ENCODE peak calls at places on chromosomes 5 and 9, in nine cellular contexts. U, K, R, O, T, S, C, Q and Z are unnamed samples.

GRCh38 chr5:158513490-158514301 is 586.0 kb downstream of the EBF1 start:
- DNase-seq in U (peak; percentile 87), K (no peak), R (no peak), O (no peak), T (no peak), S (no peak), C (no peak), Q (no peak), Z (no peak)

GRCh38 chr9:20987521-20987920 is 43.9 kb downstream of the HACD4 start:
- DNase-seq in U (no peak), K (no peak), R (no peak), O (no peak), T (no peak), S (no peak), C (no peak), Q (no peak), Z (no peak)

GRCh38 chr9:38682713-38683112 is 37.2 kb downstream of the FAM240B start:
- DNase-seq in U (peak; percentile 95), K (peak; percentile 76), R (no peak), O (no peak), T (no peak), S (peak; percentile 84), C (no peak), Q (no peak), Z (peak; percentile 1)

GRCh38 chr5:143023447-143024096 is 253.4 kb downstream of the ARHGAP26 start:
- DNase-seq in U (no peak), K (peak; percentile 50), R (peak; percentile 81), O (peak; percentile 24), T (no peak), S (peak; percentile 68), C (peak; percentile 18), Q (no peak), Z (no peak)

GRCh38 chr5:173833200-173833599 is 54.9 kb upstream of the CPEB4 start:
- DNase-seq in U (peak; percentile 72), K (no peak), R (no peak), O (no peak), T (no peak), S (no peak), C (no peak), Q (no peak), Z (no peak)

GRCh38 chr9:136791466-136792276 is 527 bp downstream of the TMEM141 start:
- DNase-seq in U (no peak), K (no peak), R (peak; percentile 77), O (peak; percentile 40), T (peak; percentile 93), S (no peak), C (peak; percentile 87), Q (peak; percentile 71), Z (peak; percentile 64)

GRCh38 chr5:52811067-52811749 is 23.5 kb downstream of the ITGA1 start:
- DNase-seq in U (peak; percentile 45), K (peak; percentile 74), R (peak; percentile 27), O (peak; percentile 58), T (no peak), S (peak; percentile 77), C (no peak), Q (no peak), Z (peak; percentile 45)

GRCh38 chr5:167057665-167058064 is 1233.8 kb upstream of the WWC1 start:
- DNase-seq in U (peak; percentile 55), K (no peak), R (no peak), O (no peak), T (no peak), S (no peak), C (no peak), Q (no peak), Z (no peak)

GRCh38 chr5:150853560-150853959 is 7.2 kb downstream of the IRGM start:
- DNase-seq in U (no peak), K (no peak), R (no peak), O (no peak), T (no peak), S (no peak), C (no peak), Q (no peak), Z (no peak)

GRCh38 chr9:24479266-24479665 is 66.4 kb downstream of the IZUMO3 start:
- DNase-seq in U (no peak), K (no peak), R (no peak), O (no peak), T (no peak), S (no peak), C (no peak), Q (no peak), Z (no peak)

DNA sequence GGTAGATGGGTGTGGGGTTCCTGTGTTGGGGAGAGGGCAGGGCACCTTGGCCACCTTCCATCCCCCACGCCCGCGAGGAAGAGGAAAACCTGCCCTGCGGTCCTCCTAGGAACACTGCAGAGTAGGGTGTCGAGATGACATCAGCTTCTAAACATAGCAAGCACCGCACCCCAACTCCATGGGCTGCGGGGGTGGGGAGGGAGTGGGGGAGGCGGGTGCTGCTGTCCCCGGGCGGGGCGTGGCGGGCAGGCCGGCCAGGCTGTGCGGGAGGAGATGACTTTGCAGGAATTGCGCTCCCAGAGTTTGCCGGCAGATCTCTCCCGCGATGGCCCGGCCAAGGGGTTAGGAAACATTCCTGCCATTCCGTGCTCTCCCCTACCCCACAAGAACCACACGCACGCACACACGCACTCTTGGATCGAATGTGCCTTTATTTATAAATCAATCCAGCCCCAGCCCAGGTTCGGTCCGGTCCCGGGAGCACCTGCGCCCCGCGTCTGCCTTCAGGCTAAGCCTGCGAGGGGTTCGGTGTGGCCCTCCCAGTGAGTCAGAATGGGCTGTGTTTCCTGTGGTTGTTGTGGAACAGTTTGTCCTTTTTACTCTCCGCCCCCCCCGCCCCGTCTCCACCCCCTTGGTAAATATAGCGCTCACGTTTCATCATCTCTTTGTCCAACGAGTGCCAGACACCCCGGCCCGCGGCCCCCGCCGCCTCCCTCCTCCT is 5.2 kb upstream of the KLF9 start:
- DNase-seq in U (peak; percentile 95), K (peak; percentile 98), R (peak; percentile 94), O (peak; percentile 96), T (peak; percentile 99), S (peak; percentile 96), C (peak; percentile 96), Q (peak; percentile 95), Z (peak; percentile 81)
- TF ChIP-seq CTCF in U (no peak), K (no peak), R (no peak), O (no peak), T (peak; percentile 26), S (no peak), C (no peak), Q (no peak), Z (no peak)

GRCh38 chr9:134367061-134367460 is 40.8 kb downstream of the RXRA start:
- DNase-seq in U (no peak), K (no peak), R (no peak), O (no peak), T (no peak), S (no peak), C (no peak), Q (no peak), Z (no peak)

GRCh38 chr9:134366223-134367031 is 40.2 kb downstream of the RXRA start:
- DNase-seq in U (peak; percentile 76), K (peak; percentile 91), R (no peak), O (peak; percentile 93), T (peak; percentile 93), S (peak; percentile 83), C (peak; percentile 90), Q (peak; percentile 90), Z (peak; percentile 59)

GRCh38 chr9:134364391-134365114 is 38.3 kb downstream of the RXRA start:
- DNase-seq in U (no peak), K (no peak), R (peak; percentile 57), O (no peak), T (no peak), S (no peak), C (no peak), Q (no peak), Z (no peak)

GRCh38 chr9:134365115-134365596 is 38.9 kb downstream of the RXRA start:
- DNase-seq in U (no peak), K (no peak), R (no peak), O (no peak), T (no peak), S (no peak), C (no peak), Q (no peak), Z (no peak)

DNA sequence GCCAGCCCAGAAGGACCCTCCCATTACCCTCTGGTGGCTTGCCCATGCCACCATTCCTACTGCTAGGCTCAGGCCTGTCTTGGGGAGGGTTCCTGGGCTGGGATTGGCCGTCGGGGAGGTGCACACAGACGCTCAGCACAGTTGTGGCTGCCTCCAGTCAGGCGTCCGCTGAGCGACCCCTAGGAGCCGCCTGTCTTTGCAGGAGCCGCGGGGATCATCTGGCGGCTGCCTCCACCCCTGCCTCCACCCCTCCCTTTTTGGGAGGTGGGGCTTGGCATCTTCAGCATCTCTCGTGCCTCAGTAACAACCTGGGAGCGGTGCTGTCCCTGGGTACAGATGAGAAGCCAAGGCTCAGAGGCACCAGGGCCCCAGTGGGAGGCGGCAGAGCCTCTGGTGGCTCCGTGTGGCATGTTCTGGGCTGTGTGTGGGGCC is 39.6 kb downstream of the RXRA start:
- DNase-seq in U (peak; percentile 29), K (no peak), R (no peak), O (peak; percentile 70), T (no peak), S (no peak), C (peak; percentile 50), Q (no peak), Z (no peak)
- TF ChIP-seq CTCF in U (peak; percentile 5), K (no peak), R (no peak), O (no peak), T (no peak), S (peak; percentile 9), C (no peak), Q (no peak), Z (no peak)

GRCh38 chr5:109714592-109714991 is 24.9 kb downstream of the MAN2A1 start:
- DNase-seq in U (no peak), K (no peak), R (no peak), O (no peak), T (no peak), S (no peak), C (no peak), Q (no peak), Z (no peak)

GRCh38 chr5:109718216-109718615 is 28.5 kb downstream of the MAN2A1 start:
- DNase-seq in U (no peak), K (no peak), R (no peak), O (no peak), T (no peak), S (no peak), C (no peak), Q (no peak), Z (no peak)

GRCh38 chr5:109721741-109722140 is 32.0 kb downstream of the MAN2A1 start:
- DNase-seq in U (no peak), K (no peak), R (no peak), O (no peak), T (no peak), S (no peak), C (no peak), Q (no peak), Z (no peak)

GRCh38 chr5:109719978-109720377 is 30.3 kb downstream of the MAN2A1 start:
- DNase-seq in U (no peak), K (no peak), R (no peak), O (no peak), T (no peak), S (no peak), C (no peak), Q (no peak), Z (no peak)

GRCh38 chr5:109718632-109719031 is 28.9 kb downstream of the MAN2A1 start:
- DNase-seq in U (no peak), K (no peak), R (no peak), O (no peak), T (no peak), S (peak; percentile 14), C (no peak), Q (no peak), Z (no peak)
- TF ChIP-seq CTCF in U (no peak), K (no peak), R (no peak), O (no peak), T (no peak), S (no peak), C (no peak), Q (no peak), Z (no peak)

GRCh38 chr5:66769030-66769733 is 173.0 kb downstream of the MAST4 start:
- DNase-seq in U (no peak), K (no peak), R (no peak), O (no peak), T (no peak), S (no peak), C (no peak), Q (peak; percentile 36), Z (no peak)

GRCh38 chr5:66769839-66770617 is 173.8 kb downstream of the MAST4 start:
- DNase-seq in U (peak; percentile 21), K (no peak), R (peak; percentile 9), O (no peak), T (peak; percentile 37), S (no peak), C (peak; percentile 8), Q (no peak), Z (no peak)
- TF ChIP-seq CTCF in U (no peak), K (no peak), R (no peak), O (no peak), T (no peak), S (no peak), C (no peak), Q (no peak), Z (no peak)